ENCODE peak calls at places on chromosome 1, in six cellular contexts. C, L, I, D, U and P are unnamed samples.

GRCh38 chr1:231419147-231419546 is 2.9 kb downstream of the EGLN1 start:
- DNase-seq in C (no peak), L (no peak), I (no peak), D (no peak), U (no peak), P (no peak)

GRCh38 chr1:208172389-208173140 is 71.6 kb downstream of the PLXNA2 start:
- DNase-seq in C (no peak), L (no peak), I (no peak), D (no peak), U (peak), P (no peak)

GRCh38 chr1:85617582-85618237 is 37.1 kb downstream of the CCN1 start:
- DNase-seq in C (no peak), L (no peak), I (no peak), D (no peak), U (peak), P (no peak)

GRCh38 chr1:201094829-201095228 is 17.4 kb downstream of the CACNA1S start:
- DNase-seq in C (no peak), L (no peak), I (no peak), D (no peak), U (no peak), P (no peak)

GRCh38 chr1:80064524-80064923 is 1058.0 kb upstream of the ADGRL4 start:
- DNase-seq in C (no peak), L (no peak), I (no peak), D (no peak), U (peak), P (no peak)

GRCh38 chr1:28199328-28200233 is 23.1 kb upstream of the PTAFR start:
- DNase-seq in C (no peak), L (no peak), I (no peak), D (no peak), U (no peak), P (no peak)

GRCh38 chr1:210645582-210646257 is 317.0 kb downstream of the HHAT start:
- DNase-seq in C (no peak), L (no peak), I (no peak), D (peak), U (no peak), P (no peak)

GRCh38 chr1:196660912-196661311 is 9.1 kb downstream of the CFH start:
- DNase-seq in C (no peak), L (peak), I (no peak), D (peak), U (peak), P (peak)

GRCh38 chr1:5992814-5993552 is 758 bp upstream of the NPHP4 start:
- DNase-seq in C (peak), L (peak), I (no peak), D (peak), U (peak), P (peak)

DNA sequence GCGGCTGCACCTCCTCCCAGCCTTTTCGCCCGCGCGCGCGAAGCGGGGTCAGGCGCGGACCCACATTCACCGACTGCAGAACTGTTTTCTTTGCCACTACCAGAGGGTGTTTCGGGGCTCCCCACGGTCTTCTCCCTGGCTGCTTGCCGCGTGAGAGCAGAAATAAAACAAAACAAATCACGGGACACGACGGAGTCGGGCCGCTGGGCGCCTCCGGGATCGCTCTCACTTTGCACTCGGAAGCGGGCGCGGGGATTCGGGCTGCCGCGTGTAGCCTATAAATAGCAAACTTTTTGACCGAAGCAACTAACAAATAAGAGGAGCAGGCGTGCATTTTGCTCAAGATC is 412.3 kb upstream of the ESRRG start:
- DNase-seq in C (no peak), L (peak), I (no peak), D (peak), U (peak), P (no peak)
- H3K4me3 ChIP-seq in C (peak), L (peak), I (peak), D (peak), U (peak), P (no peak)

GRCh38 chr1:229716692-229717091 is 90.6 kb downstream of the URB2 start:
- DNase-seq in C (no peak), L (no peak), I (no peak), D (no peak), U (no peak), P (no peak)

GRCh38 chr1:229714964-229715603 is 89.0 kb downstream of the URB2 start:
- DNase-seq in C (no peak), L (peak), I (no peak), D (peak), U (peak), P (peak)

GRCh38 chr1:229717774-229718173 is 91.7 kb downstream of the URB2 start:
- DNase-seq in C (no peak), L (no peak), I (no peak), D (no peak), U (peak), P (peak)

GRCh38 chr1:229716064-229716463 is 90.0 kb downstream of the URB2 start:
- DNase-seq in C (no peak), L (peak), I (no peak), D (peak), U (no peak), P (peak)

DNA sequence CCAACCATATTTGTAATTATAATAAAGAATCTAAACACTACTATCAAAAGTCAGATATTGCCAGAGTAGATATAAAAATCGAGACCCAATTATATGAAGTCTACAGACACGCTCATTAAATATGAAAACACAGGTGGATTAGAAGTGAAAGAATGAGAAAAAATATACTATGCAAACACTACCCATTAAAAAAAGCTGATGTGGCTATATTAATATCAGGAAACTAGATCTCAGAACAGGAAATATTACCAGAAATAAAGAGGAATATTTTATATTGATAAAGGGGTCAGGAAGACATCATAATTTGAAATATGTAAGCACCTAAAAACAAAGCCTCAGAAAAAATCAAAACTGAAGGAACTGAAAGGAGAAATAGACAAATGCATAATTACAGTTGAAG is 88.3 kb downstream of the URB2 start:
- DNase-seq in C (no peak), L (no peak), I (no peak), D (no peak), U (no peak), P (no peak)
- H3K27ac ChIP-seq in C (no peak), L (no peak), I (no peak), D (no peak), U (no peak), P (no peak)

GRCh38 chr1:39573097-39573465 is 3.5 kb downstream of the PABPC4 start:
- DNase-seq in C (no peak), L (no peak), I (no peak), D (no peak), U (no peak), P (no peak)

GRCh38 chr1:39571178-39571483 is 5.5 kb downstream of the PABPC4 start:
- DNase-seq in C (no peak), L (no peak), I (no peak), D (no peak), U (no peak), P (no peak)

GRCh38 chr1:39573736-39574624 is 2.6 kb downstream of the PABPC4 start:
- DNase-seq in C (no peak), L (no peak), I (no peak), D (no peak), U (peak), P (no peak)

GRCh38 chr1:39570477-39571177 is 6.0 kb downstream of the PABPC4 start:
- DNase-seq in C (no peak), L (no peak), I (no peak), D (no peak), U (no peak), P (no peak)

GRCh38 chr1:39572379-39573096 is 4.1 kb downstream of the PABPC4 start:
- DNase-seq in C (no peak), L (no peak), I (no peak), D (no peak), U (no peak), P (no peak)
- H3K4me3 ChIP-seq in C (no peak), L (peak), I (peak), D (no peak), U (peak), P (no peak)

GRCh38 chr1:25798666-25799345 is 1.2 kb upstream of the SELENON start:
- DNase-seq in C (no peak), L (no peak), I (no peak), D (no peak), U (no peak), P (no peak)

GRCh38 chr1:25799346-25799720 is 660 bp upstream of the SELENON start:
- DNase-seq in C (no peak), L (no peak), I (no peak), D (no peak), U (no peak), P (peak)

GRCh38 chr1:25799758-25800537 is at the start of gene SELENON:
- DNase-seq in C (peak), L (peak), I (peak), D (peak), U (peak), P (peak)

GRCh38 chr1:25802915-25803314 is 2.9 kb downstream of the SELENON start:
- DNase-seq in C (peak), L (no peak), I (no peak), D (no peak), U (no peak), P (no peak)

GRCh38 chr1:25800538-25801377 is 765 bp downstream of the SELENON start:
- DNase-seq in C (peak), L (no peak), I (no peak), D (no peak), U (peak), P (peak)
- H3K27ac ChIP-seq in C (no peak), L (no peak), I (peak), D (no peak), U (no peak), P (no peak)

GRCh38 chr1:90835661-90836344 is 118.7 kb upstream of the BARHL2 start:
- DNase-seq in C (peak), L (peak), I (no peak), D (peak), U (peak), P (no peak)
- H3K4me3 ChIP-seq in C (peak), L (peak), I (peak), D (peak), U (peak), P (no peak)

GRCh38 chr1:2926447-2927055 is 94.7 kb upstream of the ACTRT2 start:
- DNase-seq in C (peak), L (no peak), I (no peak), D (no peak), U (no peak), P (no peak)
- H3K27ac ChIP-seq in C (peak), L (no peak), I (no peak), D (no peak), U (no peak), P (no peak)